ENCODE peak calls at places on chromosomes 13 and 19, in seven cellular contexts. One of them, this sample, is unnamed.
A peak's percentile ranks its signal among the peaks of the same experiment; 100 is the strongest.

GRCh38 chr19:343451-343931 is 1.1 kb downstream of the MIER2 start:
- DNase-seq in K562: peak; percentile 40
- DNase-seq in HCT116: no peak
- DNase-seq in H1: no peak
- DNase-seq in HepG2: no peak
- DNase-seq in SK-N-SH: peak; percentile 28
- DNase-seq in GM12878: no peak
- DNase-seq in this sample: no peak

GRCh38 chr13:23810842-23811241 is 78.4 kb downstream of the MIPEP start:
- DNase-seq in K562: no peak
- DNase-seq in HCT116: no peak
- DNase-seq in H1: no peak
- DNase-seq in HepG2: no peak
- DNase-seq in SK-N-SH: no peak
- DNase-seq in GM12878: no peak
- DNase-seq in this sample: no peak

GRCh38 chr13:108214511-108215383 is 589 bp downstream of the LIG4 start:
- DNase-seq in K562: no peak
- DNase-seq in HCT116: no peak
- DNase-seq in H1: no peak
- DNase-seq in HepG2: no peak
- DNase-seq in SK-N-SH: peak; percentile 36
- DNase-seq in GM12878: no peak
- DNase-seq in this sample: no peak

GRCh38 chr13:51803018-51803417 is 945 bp downstream of the DHRS12 start:
- DNase-seq in K562: no peak
- DNase-seq in HCT116: no peak
- DNase-seq in H1: no peak
- DNase-seq in HepG2: no peak
- DNase-seq in SK-N-SH: peak; percentile 41
- DNase-seq in GM12878: no peak
- DNase-seq in this sample: no peak

GRCh38 chr13:38686635-38687245 is at the start of gene FREM2:
- DNase-seq in K562: no peak
- DNase-seq in HCT116: no peak
- DNase-seq in H1: peak; percentile 91
- DNase-seq in HepG2: no peak
- DNase-seq in SK-N-SH: no peak
- DNase-seq in GM12878: no peak
- DNase-seq in this sample: peak; percentile 21

GRCh38 chr13:41765813-41766212 is 195.1 kb downstream of the VWA8 start:
- DNase-seq in K562: peak; percentile 40
- DNase-seq in HCT116: no peak
- DNase-seq in H1: no peak
- DNase-seq in HepG2: no peak
- DNase-seq in SK-N-SH: no peak
- DNase-seq in GM12878: no peak
- DNase-seq in this sample: no peak

GRCh38 chr13:26377038-26377437 is 123.1 kb downstream of the CDK8 start:
- DNase-seq in K562: peak; percentile 18
- DNase-seq in HCT116: peak; percentile 8
- DNase-seq in H1: peak; percentile 7
- DNase-seq in HepG2: peak; percentile 28
- DNase-seq in SK-N-SH: peak; percentile 38
- DNase-seq in GM12878: no peak
- DNase-seq in this sample: no peak

GRCh38 chr13:113907637-113908617 is 44.1 kb upstream of the GAS6 start:
- DNase-seq in K562: no peak
- DNase-seq in HCT116: no peak
- DNase-seq in H1: no peak
- DNase-seq in HepG2: no peak
- DNase-seq in SK-N-SH: no peak
- DNase-seq in GM12878: no peak
- DNase-seq in this sample: no peak

GRCh38 chr19:3556978-3557460 is 367 bp downstream of the MFSD12 start:
- DNase-seq in K562: peak; percentile 69
- DNase-seq in HCT116: no peak
- DNase-seq in H1: no peak
- DNase-seq in HepG2: no peak
- DNase-seq in SK-N-SH: peak; percentile 74
- DNase-seq in GM12878: no peak
- DNase-seq in this sample: peak; percentile 45

GRCh38 chr19:36093687-36094086 is 17.3 kb upstream of the OVOL3 start:
- DNase-seq in K562: no peak
- DNase-seq in HCT116: no peak
- DNase-seq in H1: no peak
- DNase-seq in HepG2: no peak
- DNase-seq in SK-N-SH: no peak
- DNase-seq in GM12878: no peak
- DNase-seq in this sample: no peak

GRCh38 chr13:102563267-102563666 is 33.5 kb upstream of the TPP2 start:
- DNase-seq in K562: no peak
- DNase-seq in HCT116: no peak
- DNase-seq in H1: no peak
- DNase-seq in HepG2: no peak
- DNase-seq in SK-N-SH: no peak
- DNase-seq in GM12878: no peak
- DNase-seq in this sample: no peak

GRCh38 chr19:57512845-57513244 is 13.1 kb downstream of the ZNF773 start:
- DNase-seq in K562: no peak
- DNase-seq in HCT116: no peak
- DNase-seq in H1: no peak
- DNase-seq in HepG2: no peak
- DNase-seq in SK-N-SH: no peak
- DNase-seq in GM12878: no peak
- DNase-seq in this sample: no peak

GRCh38 chr19:42461700-42462324 is 19.1 kb upstream of the CXCL17 start:
- DNase-seq in K562: no peak
- DNase-seq in HCT116: no peak
- DNase-seq in H1: no peak
- DNase-seq in HepG2: peak; percentile 52
- DNase-seq in SK-N-SH: no peak
- DNase-seq in GM12878: no peak
- DNase-seq in this sample: no peak

GRCh38 chr13:91426913-91427312 is 28.5 kb downstream of the GPC5 start:
- DNase-seq in K562: peak; percentile 49
- DNase-seq in HCT116: no peak
- DNase-seq in H1: no peak
- DNase-seq in HepG2: no peak
- DNase-seq in SK-N-SH: no peak
- DNase-seq in GM12878: no peak
- DNase-seq in this sample: no peak

GRCh38 chr13:113592571-113592970 is 8.0 kb downstream of the TFDP1 start:
- DNase-seq in K562: no peak
- DNase-seq in HCT116: no peak
- DNase-seq in H1: no peak
- DNase-seq in HepG2: no peak
- DNase-seq in SK-N-SH: peak; percentile 14
- DNase-seq in GM12878: no peak
- DNase-seq in this sample: no peak

GRCh38 chr13:65855276-65855675 is 1374.9 kb downstream of the PCDH9 start:
- DNase-seq in K562: no peak
- DNase-seq in HCT116: no peak
- DNase-seq in H1: no peak
- DNase-seq in HepG2: no peak
- DNase-seq in SK-N-SH: no peak
- DNase-seq in GM12878: no peak
- DNase-seq in this sample: no peak

GRCh38 chr19:30712428-30713151 is 340.4 kb downstream of the ZNF536 start:
- DNase-seq in K562: no peak
- DNase-seq in HCT116: no peak
- DNase-seq in H1: no peak
- DNase-seq in HepG2: no peak
- DNase-seq in SK-N-SH: no peak
- DNase-seq in GM12878: no peak
- DNase-seq in this sample: no peak

GRCh38 chr13:32446778-32447465 is 19.0 kb upstream of the N4BP2L1 start:
- DNase-seq in K562: no peak
- DNase-seq in HCT116: no peak
- DNase-seq in H1: no peak
- DNase-seq in HepG2: no peak
- DNase-seq in SK-N-SH: no peak
- DNase-seq in GM12878: no peak
- DNase-seq in this sample: no peak

GRCh38 chr13:32446220-32446619 is 18.3 kb upstream of the N4BP2L1 start:
- DNase-seq in K562: no peak
- DNase-seq in HCT116: no peak
- DNase-seq in H1: no peak
- DNase-seq in HepG2: peak; percentile 92
- DNase-seq in SK-N-SH: no peak
- DNase-seq in GM12878: no peak
- DNase-seq in this sample: no peak

GRCh38 chr13:32445461-32445860 is 17.5 kb upstream of the N4BP2L1 start:
- DNase-seq in K562: no peak
- DNase-seq in HCT116: no peak
- DNase-seq in H1: no peak
- DNase-seq in HepG2: no peak
- DNase-seq in SK-N-SH: no peak
- DNase-seq in GM12878: no peak
- DNase-seq in this sample: no peak

GRCh38 chr13:32448224-32448623 is 20.3 kb upstream of the N4BP2L1 start:
- DNase-seq in K562: no peak
- DNase-seq in HCT116: no peak
- DNase-seq in H1: no peak
- DNase-seq in HepG2: no peak
- DNase-seq in SK-N-SH: no peak
- DNase-seq in GM12878: no peak
- DNase-seq in this sample: no peak

DNA sequence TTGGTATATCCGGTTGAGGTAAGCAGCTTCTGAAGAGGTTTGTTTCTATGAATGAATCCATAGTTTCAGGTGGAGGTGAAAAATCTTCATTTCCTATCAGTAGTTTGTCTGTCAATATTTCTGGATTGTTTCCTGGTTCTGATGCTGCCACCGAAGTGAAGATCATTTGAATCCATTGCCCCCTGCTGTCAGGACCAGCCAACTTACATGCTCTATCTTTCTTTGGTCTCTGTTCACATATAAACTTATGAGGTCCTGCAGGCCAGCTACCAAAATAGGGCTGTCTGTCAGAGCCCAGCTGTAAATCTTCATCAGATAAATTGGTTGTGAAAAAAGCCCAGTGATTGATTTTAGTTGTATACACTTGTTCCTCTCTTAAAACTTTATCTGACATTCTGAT is 15.2 kb upstream of the N4BP2L1 start:
- DNase-seq in K562: peak; percentile 8
- DNase-seq in HCT116: peak; percentile 2
- DNase-seq in H1: no peak
- DNase-seq in HepG2: peak; percentile 69
- DNase-seq in SK-N-SH: peak; percentile 38
- DNase-seq in GM12878: peak; percentile 60
- DNase-seq in this sample: no peak
- TF ChIP-seq JUND in K562: no peak
- TF ChIP-seq JUND in HCT116: no peak
- TF ChIP-seq JUND in H1: no peak
- TF ChIP-seq JUND in HepG2: no peak
- TF ChIP-seq JUND in SK-N-SH: no peak
- TF ChIP-seq JUND in GM12878: no peak
- TF ChIP-seq JUND in this sample: no peak

GRCh38 chr13:19606737-19607136 is 26.7 kb upstream of the MPHOSPH8 start:
- DNase-seq in K562: no peak
- DNase-seq in HCT116: no peak
- DNase-seq in H1: no peak
- DNase-seq in HepG2: no peak
- DNase-seq in SK-N-SH: no peak
- DNase-seq in GM12878: no peak
- DNase-seq in this sample: no peak

GRCh38 chr13:19601749-19602725 is 31.4 kb upstream of the MPHOSPH8 start:
- DNase-seq in K562: peak; percentile 42
- DNase-seq in HCT116: no peak
- DNase-seq in H1: peak; percentile 9
- DNase-seq in HepG2: peak; percentile 58
- DNase-seq in SK-N-SH: peak; percentile 91
- DNase-seq in GM12878: no peak
- DNase-seq in this sample: peak; percentile 26

GRCh38 chr13:19606152-19606551 is 27.3 kb upstream of the MPHOSPH8 start:
- DNase-seq in K562: no peak
- DNase-seq in HCT116: no peak
- DNase-seq in H1: no peak
- DNase-seq in HepG2: no peak
- DNase-seq in SK-N-SH: no peak
- DNase-seq in GM12878: no peak
- DNase-seq in this sample: no peak

GRCh38 chr13:19605161-19605955 is 28.1 kb upstream of the MPHOSPH8 start:
- DNase-seq in K562: no peak
- DNase-seq in HCT116: peak; percentile 40
- DNase-seq in H1: no peak
- DNase-seq in HepG2: no peak
- DNase-seq in SK-N-SH: no peak
- DNase-seq in GM12878: no peak
- DNase-seq in this sample: no peak

GRCh38 chr13:19604306-19604705 is 29.2 kb upstream of the MPHOSPH8 start:
- DNase-seq in K562: no peak
- DNase-seq in HCT116: no peak
- DNase-seq in H1: no peak
- DNase-seq in HepG2: peak; percentile 86
- DNase-seq in SK-N-SH: no peak
- DNase-seq in GM12878: no peak
- DNase-seq in this sample: no peak
- TF ChIP-seq JUND in K562: no peak
- TF ChIP-seq JUND in HCT116: no peak
- TF ChIP-seq JUND in H1: no peak
- TF ChIP-seq JUND in HepG2: no peak
- TF ChIP-seq JUND in SK-N-SH: no peak
- TF ChIP-seq JUND in GM12878: no peak
- TF ChIP-seq JUND in this sample: no peak

GRCh38 chr19:39709026-39709872 is 5.0 kb downstream of the LGALS14 start:
- DNase-seq in K562: no peak
- DNase-seq in HCT116: no peak
- DNase-seq in H1: no peak
- DNase-seq in HepG2: no peak
- DNase-seq in SK-N-SH: no peak
- DNase-seq in GM12878: no peak
- DNase-seq in this sample: no peak
- TF ChIP-seq JUND in K562: no peak
- TF ChIP-seq JUND in HCT116: no peak
- TF ChIP-seq JUND in H1: no peak
- TF ChIP-seq JUND in HepG2: no peak
- TF ChIP-seq JUND in SK-N-SH: no peak
- TF ChIP-seq JUND in GM12878: no peak
- TF ChIP-seq JUND in this sample: no peak

DNA sequence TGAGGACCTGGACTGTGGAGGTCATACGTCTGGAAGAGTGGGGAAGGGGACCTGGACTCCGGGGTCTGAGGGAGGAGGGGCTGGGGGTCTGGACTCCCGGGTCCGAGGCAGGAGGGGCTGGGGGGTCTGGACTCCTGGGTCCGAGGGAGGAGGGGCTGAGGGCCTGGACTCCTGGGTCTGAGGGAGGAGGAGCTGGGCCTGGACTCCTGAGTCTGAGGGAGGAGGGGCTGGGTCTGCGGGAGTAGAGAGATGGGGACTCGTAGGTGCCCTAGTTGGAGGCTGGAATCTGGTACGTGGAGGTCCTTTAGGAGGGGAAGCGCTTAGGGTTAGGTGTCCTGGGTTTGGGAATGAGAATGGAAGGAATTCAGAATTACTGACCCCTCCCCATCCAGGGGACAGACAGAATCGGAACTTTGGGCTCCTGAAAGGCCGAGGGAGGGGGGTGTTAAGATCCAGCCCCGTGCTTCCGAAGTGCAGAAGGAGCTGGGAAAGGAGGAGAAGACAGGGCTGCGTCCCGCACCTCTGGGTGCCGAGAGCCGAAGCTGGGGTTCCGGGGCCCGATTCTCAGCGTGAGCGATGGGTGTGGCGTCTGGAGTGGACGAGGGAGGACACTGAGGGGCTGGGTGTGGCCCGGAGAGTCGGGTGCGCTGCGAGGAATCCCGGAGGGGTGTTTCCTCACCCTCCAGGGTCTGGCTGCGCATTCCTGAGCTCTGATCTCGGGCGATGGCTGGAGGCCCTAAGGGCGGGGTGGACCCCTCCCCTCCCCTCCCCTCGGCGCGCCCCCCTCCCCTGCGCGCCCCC is 608 bp downstream of the MYADM start:
- DNase-seq in K562: peak; percentile 66
- DNase-seq in HCT116: no peak
- DNase-seq in H1: no peak
- DNase-seq in HepG2: peak; percentile 47
- DNase-seq in SK-N-SH: peak; percentile 67
- DNase-seq in GM12878: no peak
- DNase-seq in this sample: peak; percentile 34
- TF ChIP-seq JUND in K562: no peak
- TF ChIP-seq JUND in HCT116: no peak
- TF ChIP-seq JUND in H1: no peak
- TF ChIP-seq JUND in HepG2: no peak
- TF ChIP-seq JUND in SK-N-SH: no peak
- TF ChIP-seq JUND in GM12878: no peak
- TF ChIP-seq JUND in this sample: no peak

This sample was measured in T47D.